ENCODE peak calls at places on chromosomes 16 and 17, in eight cellular contexts. Q, J, E, Z, H, N, A and L are unnamed samples.

GRCh38 chr17:72123964-72124791 is 3.4 kb downstream of the SOX9 start:
- DNase-seq in Q (no peak), J (no peak), E (peak), Z (peak), H (peak), N (peak), A (no peak), L (no peak)

GRCh38 chr16:71225145-71225544 is 5.4 kb downstream of the HYDIN start:
- DNase-seq in Q (no peak), J (no peak), E (no peak), Z (no peak), H (no peak), N (no peak), A (no peak), L (no peak)

GRCh38 chr17:18851206-18851605 is 6.7 kb upstream of the PRPSAP2 start:
- DNase-seq in Q (no peak), J (no peak), E (no peak), Z (no peak), H (no peak), N (no peak), A (no peak), L (no peak)

GRCh38 chr17:17523001-17523713 is 27.0 kb upstream of the RASD1 start:
- DNase-seq in Q (no peak), J (no peak), E (no peak), Z (no peak), H (no peak), N (no peak), A (no peak), L (no peak)

GRCh38 chr17:56031636-56032035 is 121.6 kb upstream of the ANKFN1 start:
- DNase-seq in Q (no peak), J (no peak), E (no peak), Z (no peak), H (no peak), N (no peak), A (no peak), L (peak)

GRCh38 chr17:76751416-76751993 is 13.6 kb downstream of the MFSD11 start:
- DNase-seq in Q (no peak), J (no peak), E (no peak), Z (no peak), H (no peak), N (no peak), A (no peak), L (no peak)

GRCh38 chr17:1515640-1516402 is 591 bp downstream of the INPP5K start:
- DNase-seq in Q (peak), J (no peak), E (peak), Z (peak), H (peak), N (peak), A (peak), L (peak)

GRCh38 chr16:3654249-3654991 is at the start of gene DNASE1:
- DNase-seq in Q (peak), J (no peak), E (peak), Z (peak), H (peak), N (peak), A (no peak), L (peak)

GRCh38 chr16:81676571-81677374 is 102.3 kb upstream of the PLCG2 start:
- DNase-seq in Q (no peak), J (no peak), E (no peak), Z (no peak), H (no peak), N (no peak), A (peak), L (no peak)

GRCh38 chr16:3934491-3935185 is 54.1 kb upstream of the CREBBP start:
- DNase-seq in Q (peak), J (no peak), E (no peak), Z (no peak), H (no peak), N (no peak), A (no peak), L (no peak)

GRCh38 chr17:70905796-70906195 is 736.5 kb downstream of the KCNJ2 start:
- DNase-seq in Q (no peak), J (no peak), E (peak), Z (no peak), H (peak), N (peak), A (peak), L (no peak)

GRCh38 chr17:17119533-17119932 is 77.3 kb downstream of the MPRIP start:
- DNase-seq in Q (no peak), J (no peak), E (peak), Z (peak), H (peak), N (peak), A (peak), L (no peak)

GRCh38 chr17:81294512-81295030 is 536 bp downstream of the SLC38A10 start:
- DNase-seq in Q (peak), J (no peak), E (peak), Z (peak), H (peak), N (peak), A (no peak), L (no peak)

GRCh38 chr17:47225911-47226688 is 17.0 kb downstream of the MYL4 start:
- DNase-seq in Q (no peak), J (no peak), E (peak), Z (no peak), H (peak), N (peak), A (no peak), L (no peak)

GRCh38 chr17:12973496-12974318 is 44.1 kb downstream of the ELAC2 start:
- DNase-seq in Q (no peak), J (no peak), E (no peak), Z (no peak), H (no peak), N (peak), A (no peak), L (no peak)

GRCh38 chr16:77306050-77306616 is 106.9 kb downstream of the SYCE1L start:
- DNase-seq in Q (no peak), J (no peak), E (no peak), Z (no peak), H (no peak), N (peak), A (no peak), L (no peak)

GRCh38 chr17:4247361-4247980 is 16.3 kb downstream of the ANKFY1 start:
- DNase-seq in Q (no peak), J (no peak), E (no peak), Z (no peak), H (no peak), N (no peak), A (no peak), L (no peak)

GRCh38 chr17:38546396-38546795 is 59.4 kb downstream of the SRCIN1 start:
- DNase-seq in Q (no peak), J (no peak), E (no peak), Z (no peak), H (no peak), N (no peak), A (no peak), L (no peak)

GRCh38 chr17:39231091-39231561 is 5.4 kb upstream of the STAC2 start:
- DNase-seq in Q (no peak), J (no peak), E (no peak), Z (no peak), H (no peak), N (no peak), A (no peak), L (no peak)

GRCh38 chr16:19718624-19718965 is 524 bp downstream of the IQCK start:
- DNase-seq in Q (no peak), J (no peak), E (no peak), Z (peak), H (peak), N (peak), A (no peak), L (no peak)

GRCh38 chr16:67796099-67796718 is 10.2 kb downstream of the RANBP10 start:
- DNase-seq in Q (no peak), J (no peak), E (no peak), Z (no peak), H (no peak), N (no peak), A (no peak), L (no peak)
- TF ChIP-seq CTCF in Q (no peak), J (no peak), E (no peak), Z (no peak), H (no peak), N (no peak), A (no peak), L (no peak)

GRCh38 chr17:7374353-7374752 is 6.5 kb upstream of the TNK1 start:
- DNase-seq in Q (no peak), J (no peak), E (no peak), Z (no peak), H (no peak), N (no peak), A (no peak), L (no peak)
- TF ChIP-seq CTCF in Q (no peak), J (no peak), E (no peak), Z (no peak), H (no peak), N (no peak), A (no peak), L (no peak)

GRCh38 chr16:62213763-62214162 is 177.5 kb upstream of the CDH8 start:
- DNase-seq in Q (no peak), J (no peak), E (no peak), Z (no peak), H (no peak), N (no peak), A (no peak), L (no peak)
- TF ChIP-seq CTCF in Q (no peak), J (no peak), E (no peak), Z (no peak), H (no peak), N (no peak), A (no peak), L (no peak)

GRCh38 chr17:58005728-58006562 is 1.1 kb downstream of the SRSF1 start:
- DNase-seq in Q (no peak), J (no peak), E (no peak), Z (no peak), H (no peak), N (no peak), A (no peak), L (no peak)
- TF ChIP-seq CTCF in Q (no peak), J (no peak), E (no peak), Z (peak), H (no peak), N (no peak), A (no peak), L (no peak)

GRCh38 chr17:36849871-36850348 is 87.4 kb upstream of the LHX1 start:
- DNase-seq in Q (no peak), J (no peak), E (peak), Z (no peak), H (peak), N (peak), A (peak), L (peak)
- TF ChIP-seq CTCF in Q (no peak), J (no peak), E (peak), Z (no peak), H (peak), N (no peak), A (peak), L (peak)